ENCODE peak calls at places on chromosomes 2 and 18, in six cellular contexts. O is brain microvascular endothelial cell, N is MCF 10A, Q is HCT116, B is AG09309, C is WTC11. J is an unnamed sample.

GRCh38 chr2:223908304-223909047 is 36.7 kb downstream of the WDFY1 start:
- DNase-seq in B (no peak), N (no peak), Q (no peak), O (no peak), C (no peak), J (no peak)

GRCh38 chr2:176421291-176422050 is 152.2 kb downstream of the MTX2 start:
- DNase-seq in Q (no peak), N (no peak), B (no peak), O (no peak), C (no peak), J (no peak)

GRCh38 chr2:172455121-172455515 is 27.7 kb downstream of the ITGA6 start:
- DNase-seq in O (no peak), Q (no peak), N (no peak), C (no peak), B (no peak), J (no peak)

GRCh38 chr2:152598975-152599724 is 118.1 kb downstream of the PRPF40A start:
- DNase-seq in C (no peak), N (no peak), Q (peak; percentile 15), O (no peak), B (no peak), J (no peak)

GRCh38 chr2:95012881-95013550 is 12.5 kb upstream of the MAL start:
- DNase-seq in O (no peak), N (no peak), C (no peak), B (no peak), Q (no peak), J (no peak)

GRCh38 chr2:38039111-38039510 is 36.8 kb downstream of the CYP1B1 start:
- DNase-seq in Q (no peak), O (no peak), B (no peak), C (no peak), N (peak; percentile 62), J (no peak)

GRCh38 chr2:233354971-233355574 is 779 bp downstream of the DGKD start:
- DNase-seq in Q (no peak), C (peak; percentile 28), B (no peak), O (no peak), N (peak; percentile 22), J (no peak)

GRCh38 chr2:223563462-223563861 is 38.7 kb downstream of the SCG2 start:
- DNase-seq in C (no peak), N (peak; percentile 92), Q (peak; percentile 92), O (peak; percentile 79), B (peak; percentile 5), J (no peak)

GRCh38 chr2:168718622-168719021 is 83.8 kb upstream of the NOSTRIN start:
- DNase-seq in N (no peak), B (no peak), C (no peak), Q (no peak), O (no peak), J (no peak)

GRCh38 chr2:1675633-1676032 is 68.7 kb downstream of the PXDN start:
- DNase-seq in B (peak; percentile 91), O (peak; percentile 92), Q (peak; percentile 34), C (no peak), N (peak; percentile 97), J (no peak)
- TF ChIP-seq CTCF in B (peak; percentile 90), O (peak; percentile 94), Q (peak; percentile 12), C (no peak), N (peak; percentile 62), J (no peak)

GRCh38 chr2:143732076-143732475 is 602.9 kb downstream of the ARHGAP15 start:
- DNase-seq in O (no peak), Q (no peak), C (no peak), B (no peak), N (peak; percentile 90), J (no peak)
- TF ChIP-seq CTCF in O (no peak), Q (no peak), C (no peak), B (no peak), N (no peak), J (no peak)

DNA sequence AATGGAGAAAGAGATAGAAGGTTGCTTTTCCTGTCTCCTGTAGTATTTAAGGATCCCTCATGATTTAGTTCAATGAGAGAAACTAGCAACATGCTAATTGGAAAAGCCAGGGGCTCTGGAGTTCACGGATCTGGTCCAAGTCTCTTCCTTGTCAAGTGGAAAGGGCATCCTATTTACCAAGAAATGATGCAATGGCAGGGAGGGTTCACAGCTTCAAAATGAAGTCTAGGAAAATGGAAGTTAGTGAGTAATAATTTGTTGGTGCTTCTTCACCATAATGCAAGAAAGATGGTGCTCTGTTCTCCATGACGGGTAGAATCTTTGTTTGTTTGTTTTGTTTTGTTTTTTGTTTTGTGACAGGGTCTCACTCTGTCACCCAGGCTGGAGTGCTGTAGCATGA is 34.6 kb upstream of the SP3 start:
- DNase-seq in O (no peak), Q (no peak), B (no peak), N (no peak), C (no peak), J (no peak)
- TF ChIP-seq CTCF in O (no peak), Q (no peak), B (no peak), N (no peak), C (no peak), J (no peak)

GRCh38 chr18:30969670-30970069 is 72.9 kb downstream of the DSC3 start:
- DNase-seq in O (no peak), C (no peak), N (no peak), B (no peak), Q (no peak), J (no peak)

GRCh38 chr18:30967701-30968100 is 74.8 kb downstream of the DSC3 start:
- DNase-seq in N (no peak), B (no peak), C (no peak), O (no peak), Q (no peak), J (no peak)

GRCh38 chr18:30965237-30965636 is 77.3 kb downstream of the DSC3 start:
- DNase-seq in B (no peak), Q (no peak), N (no peak), C (no peak), O (no peak), J (no peak)

GRCh38 chr18:30971338-30971956 is 71.1 kb downstream of the DSC3 start:
- DNase-seq in B (no peak), Q (peak; percentile 34), C (no peak), N (peak; percentile 52), O (no peak), J (no peak)

GRCh38 chr18:30970201-30970816 is 72.2 kb downstream of the DSC3 start:
- DNase-seq in N (peak; percentile 75), O (peak; percentile 12), C (no peak), Q (peak; percentile 63), B (no peak), J (no peak)
- TF ChIP-seq CTCF in N (peak; percentile 50), O (peak; percentile 30), C (peak; percentile 20), Q (peak; percentile 36), B (no peak), J (no peak)

DNA sequence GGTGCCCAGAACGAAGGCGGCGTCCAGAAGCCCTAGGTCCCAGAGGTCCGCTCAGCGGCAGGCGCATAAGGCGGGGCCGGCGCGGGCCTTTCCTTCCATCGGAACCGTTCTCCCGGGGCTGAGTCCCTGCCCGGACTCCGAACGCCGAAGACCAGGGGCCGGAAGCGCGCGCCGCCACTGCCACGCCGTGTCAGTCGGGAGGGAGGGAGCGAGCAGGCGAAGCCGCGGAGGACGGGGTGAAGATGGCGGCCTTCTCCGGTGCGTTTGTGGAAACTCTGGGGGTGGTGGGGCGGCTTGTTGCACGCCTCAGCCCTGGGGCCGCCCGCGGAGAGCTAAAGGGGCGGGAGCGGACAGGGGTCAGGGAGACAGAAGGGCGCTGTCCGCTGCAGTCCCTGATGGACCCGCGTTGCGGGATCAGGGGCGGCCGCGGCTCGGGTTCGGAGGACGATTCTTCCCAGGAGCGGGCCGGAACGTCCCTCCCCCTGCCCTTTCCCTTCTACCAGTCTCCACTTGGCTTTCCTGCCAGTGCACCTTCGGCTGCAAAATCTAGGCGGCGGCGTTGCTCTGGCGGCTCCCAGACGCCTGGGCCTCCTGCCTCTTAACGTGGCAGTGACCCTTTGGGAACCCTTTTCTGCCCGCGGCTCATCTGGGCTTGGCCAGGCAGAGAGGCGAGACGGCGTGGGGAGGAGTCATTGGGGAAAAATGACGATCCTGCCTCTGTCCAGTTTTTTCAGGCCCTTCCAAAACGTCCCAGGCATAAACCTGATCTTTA is at the start of gene DDX1:
- DNase-seq in N (peak; percentile 84), O (peak; percentile 67), C (peak; percentile 78), Q (peak; percentile 54), B (peak; percentile 41), J (peak; percentile 87)
- TF ChIP-seq CTCF in N (no peak), O (no peak), C (no peak), Q (no peak), B (no peak), J (no peak)

DNA sequence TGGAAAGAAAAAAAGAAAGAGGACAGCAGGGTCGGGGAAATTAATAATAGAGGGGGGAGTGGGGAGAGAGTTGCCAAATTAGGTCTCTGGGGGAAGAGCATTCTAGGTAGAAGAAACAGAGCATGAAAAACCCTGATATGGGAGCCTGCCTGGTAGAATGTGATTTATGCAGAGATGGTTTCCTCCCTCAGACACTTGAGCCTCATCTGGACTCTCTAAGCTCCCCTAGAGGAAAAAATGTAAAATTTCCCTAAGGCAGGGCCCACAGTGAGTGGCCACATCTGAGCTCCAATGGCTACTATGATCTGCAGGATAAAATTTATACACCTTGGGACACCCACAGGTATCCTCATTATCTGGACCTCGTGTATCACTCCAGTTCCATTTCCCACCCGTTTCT is 20.6 kb upstream of the EPAS1 start:
- DNase-seq in B (no peak), Q (no peak), C (no peak), O (peak; percentile 47), N (peak; percentile 7), J (no peak)
- TF ChIP-seq CTCF in B (peak; percentile 50), Q (peak; percentile 32), C (no peak), O (peak; percentile 59), N (no peak), J (no peak)

GRCh38 chr2:46652514-46653170 is 173.3 kb downstream of the TMEM247 start:
- DNase-seq in N (no peak), O (no peak), B (no peak), Q (no peak), C (no peak), J (no peak)

GRCh38 chr2:46656640-46657039 is 177.3 kb downstream of the TMEM247 start:
- DNase-seq in O (no peak), C (no peak), Q (no peak), N (no peak), B (no peak), J (no peak)

GRCh38 chr2:46655551-46656436 is 176.4 kb downstream of the TMEM247 start:
- DNase-seq in N (no peak), B (no peak), Q (no peak), C (no peak), O (no peak), J (no peak)

GRCh38 chr2:46653539-46653938 is 174.2 kb downstream of the TMEM247 start:
- DNase-seq in Q (no peak), C (no peak), N (no peak), O (no peak), B (no peak), J (no peak)

DNA sequence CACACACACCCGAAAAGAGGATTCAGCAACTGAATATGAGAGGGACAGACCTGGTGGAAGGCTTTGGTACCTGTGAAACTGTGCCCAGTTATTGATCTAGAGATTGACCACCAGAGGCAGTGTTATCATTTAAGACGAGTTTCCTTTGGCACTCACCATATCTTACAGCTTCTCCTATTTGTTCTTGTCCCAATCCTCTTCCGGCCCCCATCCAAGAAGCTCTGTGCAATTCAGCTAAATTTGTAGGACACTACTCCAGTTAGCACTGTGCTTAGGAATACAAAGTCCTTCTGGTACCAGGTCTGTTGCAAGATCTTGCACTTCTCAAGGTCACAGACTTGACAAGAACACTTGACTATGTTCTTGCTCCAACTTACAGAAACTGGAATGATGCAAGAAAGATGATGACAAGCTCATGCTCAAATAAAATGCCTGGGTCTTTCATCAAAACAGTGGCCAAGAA is 177.7 kb downstream of the TMEM247 start:
- DNase-seq in C (no peak), N (peak; percentile 44), Q (peak; percentile 54), O (no peak), B (peak; percentile 76), J (peak; percentile 42)
- TF ChIP-seq CTCF in C (no peak), N (peak; percentile 21), Q (peak; percentile 66), O (peak; percentile 67), B (peak; percentile 33), J (peak; percentile 7)